ENCODE peak calls at places on chromosomes 11 and 22, in seven cellular contexts. G, Z, L, Y, W, O and X are unnamed samples.

GRCh38 chr22:20973634-20974286 is 6.7 kb downstream of the AIFM3 start:
- DNase-seq in Z (no peak), G (no peak), O (no peak), W (no peak), Y (no peak), L (no peak), X (no peak)

GRCh38 chr22:49102367-49102766 is 725.3 kb downstream of the BRD1 start:
- DNase-seq in L (no peak), W (no peak), G (no peak), Z (no peak), O (no peak), Y (no peak), X (no peak)

GRCh38 chr11:12199231-12199948 is 89.0 kb downstream of the MICAL2 start:
- DNase-seq in L (no peak), G (no peak), W (peak), Z (no peak), Y (no peak), O (no peak), X (no peak)

GRCh38 chr11:75147875-75148263 is 3.0 kb upstream of the SLCO2B1 start:
- DNase-seq in O (no peak), L (no peak), Y (peak), W (no peak), G (no peak), Z (no peak), X (no peak)

GRCh38 chr11:114277637-114278341 is 18.4 kb upstream of the NNMT start:
- DNase-seq in Z (peak), O (no peak), W (no peak), L (no peak), Y (peak), G (no peak), X (no peak)

GRCh38 chr11:97888641-97889040 is 1132.1 kb upstream of the CNTN5 start:
- DNase-seq in G (no peak), L (no peak), O (no peak), Y (no peak), Z (no peak), W (no peak), X (no peak)

GRCh38 chr11:8092587-8093424 is 11.8 kb downstream of the TUB start:
- DNase-seq in W (peak), Z (peak), O (peak), L (peak), G (peak), Y (peak), X (no peak)

GRCh38 chr22:17945851-17946690 is 78.3 kb downstream of the MICAL3 start:
- DNase-seq in O (no peak), Z (no peak), L (no peak), W (peak), Y (no peak), G (no peak), X (no peak)

GRCh38 chr11:109960831-109961230 is 132.4 kb upstream of the ZC3H12C start:
- DNase-seq in L (peak), O (no peak), W (peak), Y (peak), G (peak), Z (no peak), X (peak)

GRCh38 chr22:40387758-40388157 is 17.4 kb downstream of the SGSM3 start:
- DNase-seq in O (no peak), Z (no peak), G (no peak), L (no peak), Y (no peak), W (no peak), X (no peak)

GRCh38 chr22:19826619-19826950 is 28.1 kb downstream of the GNB1L start:
- DNase-seq in Z (no peak), L (no peak), G (no peak), W (no peak), Y (no peak), O (no peak), X (no peak)

GRCh38 chr22:19824197-19825015 is 30.3 kb downstream of the GNB1L start:
- DNase-seq in Z (peak), Y (peak), L (no peak), W (no peak), O (no peak), G (no peak), X (no peak)

GRCh38 chr22:19825904-19826618 is 28.6 kb downstream of the GNB1L start:
- DNase-seq in L (no peak), Y (no peak), Z (no peak), O (no peak), W (no peak), G (no peak), X (no peak)

GRCh38 chr22:19823638-19824196 is 31.0 kb downstream of the GNB1L start:
- DNase-seq in G (no peak), W (peak), L (no peak), Z (peak), O (peak), Y (peak), X (no peak)

DNA sequence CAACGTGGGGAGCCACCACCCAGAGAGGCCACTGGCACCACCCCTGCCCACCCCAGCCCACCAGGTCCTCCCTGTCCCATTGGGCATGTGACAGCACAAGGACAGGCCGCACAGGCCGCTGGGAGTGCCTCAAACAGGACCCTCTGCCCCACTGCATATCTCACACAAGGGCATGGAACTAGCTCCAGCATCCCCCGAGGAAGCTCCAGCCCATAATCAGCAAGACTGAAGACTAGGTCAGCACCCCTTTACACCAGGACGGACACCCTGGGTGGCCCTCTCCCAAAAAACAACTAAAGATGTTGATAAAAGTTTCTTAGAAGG is 29.7 kb downstream of the GNB1L start:
- DNase-seq in Z (peak), G (no peak), O (no peak), Y (no peak), W (no peak), L (no peak), X (no peak)
- H3K18ac ChIP-seq in Z (no peak), G (no peak), O (no peak), Y (peak), W (no peak), L (no peak), X (peak)

GRCh38 chr11:66700337-66700736 is 22.6 kb upstream of the RBM4B start:
- DNase-seq in O (no peak), G (no peak), W (no peak), Z (no peak), Y (peak), L (no peak), X (no peak)
- H3K18ac ChIP-seq in O (no peak), G (no peak), W (no peak), Z (no peak), Y (no peak), L (no peak), X (no peak)

DNA sequence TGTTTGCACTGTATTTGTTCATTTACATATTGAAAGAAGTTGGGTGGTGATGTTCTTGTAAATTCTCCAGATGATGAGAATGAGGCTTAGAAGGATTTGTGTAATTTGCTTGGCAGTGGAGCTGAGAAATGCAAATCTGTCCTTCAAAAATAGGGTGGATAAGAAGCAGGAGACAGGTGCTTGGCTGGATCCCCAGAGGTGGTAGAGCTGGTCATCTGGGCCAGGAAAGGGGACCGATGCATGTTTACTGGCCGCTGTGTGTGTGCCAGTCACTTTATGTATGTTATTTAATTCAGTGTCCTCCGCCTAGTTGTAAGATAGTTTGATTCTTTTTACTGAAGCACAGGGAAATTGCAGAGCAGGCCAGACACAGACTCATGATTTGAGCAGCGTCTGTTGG is 63.6 kb upstream of the HEPHL1 start:
- DNase-seq in Z (no peak), O (no peak), Y (no peak), G (no peak), L (no peak), W (no peak), X (no peak)
- H3K18ac ChIP-seq in Z (no peak), O (no peak), Y (no peak), G (no peak), L (no peak), W (no peak), X (no peak)

DNA sequence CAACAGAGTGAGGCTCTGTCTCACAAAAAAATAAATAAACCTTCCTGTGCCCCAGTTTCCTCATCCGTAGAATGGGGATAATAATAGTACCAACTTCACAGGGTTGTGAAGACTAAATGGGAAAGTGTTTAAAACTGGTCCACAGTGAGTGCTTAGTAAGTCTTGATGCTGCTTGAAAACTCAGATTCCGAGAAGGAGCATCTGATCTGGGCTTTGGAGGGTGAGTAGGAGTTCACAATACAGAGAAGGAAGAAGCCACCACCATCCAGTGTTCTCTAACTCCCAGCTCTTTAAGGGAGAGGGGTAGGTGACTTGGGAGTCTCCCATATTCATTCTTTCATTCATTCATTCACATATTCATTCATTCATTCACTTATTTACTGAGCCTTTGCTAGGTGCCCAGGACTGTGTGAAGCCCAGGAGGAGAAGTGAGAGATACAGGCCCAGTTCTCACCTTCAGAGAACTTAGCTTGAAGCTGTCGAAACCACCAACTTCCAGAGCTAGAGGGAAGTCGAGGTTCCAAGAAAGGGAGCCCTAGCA is 17.7 kb downstream of the CYTH4 start:
- DNase-seq in Z (no peak), W (no peak), Y (no peak), L (no peak), G (no peak), O (no peak), X (no peak)
- H3K18ac ChIP-seq in Z (no peak), W (no peak), Y (no peak), L (no peak), G (no peak), O (no peak), X (no peak)

DNA sequence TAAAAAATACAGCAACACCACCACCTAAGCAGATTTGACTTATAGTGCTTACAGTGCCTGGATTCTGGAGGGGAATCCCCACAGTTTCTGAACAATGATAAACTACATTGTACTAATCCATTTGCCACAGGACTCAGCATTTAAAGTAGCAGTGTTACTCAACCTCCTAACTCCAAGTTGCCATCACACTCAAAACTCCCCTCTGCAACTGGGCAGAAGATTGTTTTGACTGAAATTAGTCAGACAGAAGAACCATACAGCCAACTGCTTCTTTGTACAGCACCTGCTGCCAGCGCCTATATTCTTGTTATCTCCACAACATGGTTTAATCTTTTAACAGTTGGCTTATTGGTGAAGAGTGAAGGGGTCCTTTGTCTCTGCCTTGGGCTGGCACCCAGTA is 273.3 kb downstream of the DCDC1 start:
- DNase-seq in Y (no peak), L (no peak), G (no peak), O (no peak), W (no peak), Z (no peak), X (no peak)
- H3K18ac ChIP-seq in Y (no peak), L (no peak), G (no peak), O (no peak), W (no peak), Z (no peak), X (no peak)

DNA sequence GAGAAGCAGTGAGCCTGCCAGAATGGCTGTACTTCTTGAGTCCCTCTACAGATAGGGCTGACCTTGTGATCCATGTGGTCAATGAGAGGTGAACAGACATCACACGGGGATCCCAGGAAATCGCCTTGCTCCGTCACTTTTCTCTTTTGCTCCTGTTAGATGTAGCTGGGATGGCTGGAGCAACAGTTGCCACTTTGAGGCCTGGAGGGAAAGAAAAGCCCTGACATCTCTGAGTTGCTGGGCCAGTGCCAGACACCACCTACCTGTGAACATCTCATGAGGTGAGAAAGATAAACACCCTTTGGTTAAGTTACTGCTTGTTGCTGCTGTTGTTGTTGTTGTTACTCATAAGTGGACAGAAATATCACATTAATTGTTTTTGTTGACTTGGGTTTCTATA is 840.3 kb downstream of the TBC1D22A start:
- DNase-seq in Z (no peak), L (no peak), Y (no peak), O (no peak), W (no peak), G (no peak), X (no peak)
- H3K18ac ChIP-seq in Z (no peak), L (no peak), Y (no peak), O (no peak), W (no peak), G (no peak), X (no peak)

DNA sequence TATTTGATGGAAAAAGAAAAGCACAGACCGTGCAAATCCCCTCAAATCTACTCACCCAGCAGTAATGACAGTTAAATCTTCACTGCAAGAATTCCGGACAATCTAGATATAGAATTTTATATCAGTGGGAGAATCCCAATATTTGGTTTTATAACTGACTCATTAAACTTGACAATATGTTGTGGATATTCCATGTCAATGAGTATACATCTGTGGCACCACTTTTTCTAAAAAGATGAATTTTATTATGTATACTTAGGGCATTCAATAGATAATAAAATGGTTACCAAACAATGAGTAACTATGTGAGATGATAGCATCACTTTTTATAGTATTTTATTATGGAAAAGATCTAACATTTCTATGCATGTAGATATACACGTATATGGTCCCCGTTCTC is 79.9 kb downstream of the OSBP2 start:
- DNase-seq in L (no peak), O (no peak), W (no peak), Y (no peak), G (no peak), Z (no peak), X (no peak)
- H3K18ac ChIP-seq in L (no peak), O (no peak), W (no peak), Y (no peak), G (no peak), Z (no peak), X (no peak)

GRCh38 chr11:124311677-124312076 is 2.1 kb downstream of the OR8D1 start:
- DNase-seq in Z (no peak), G (no peak), Y (no peak), O (no peak), L (no peak), W (no peak), X (no peak)

GRCh38 chr11:124313131-124313530 is 618 bp downstream of the OR8D1 start:
- DNase-seq in Y (no peak), W (no peak), O (no peak), G (no peak), Z (no peak), L (no peak), X (no peak)

GRCh38 chr11:124311269-124311668 is 2.5 kb downstream of the OR8D1 start:
- DNase-seq in Z (no peak), Y (no peak), G (no peak), W (no peak), O (no peak), L (no peak), X (no peak)

GRCh38 chr11:124313849-124314248 is at the start of gene OR8D1:
- DNase-seq in O (no peak), Z (no peak), L (no peak), W (no peak), G (no peak), Y (no peak), X (no peak)

DNA sequence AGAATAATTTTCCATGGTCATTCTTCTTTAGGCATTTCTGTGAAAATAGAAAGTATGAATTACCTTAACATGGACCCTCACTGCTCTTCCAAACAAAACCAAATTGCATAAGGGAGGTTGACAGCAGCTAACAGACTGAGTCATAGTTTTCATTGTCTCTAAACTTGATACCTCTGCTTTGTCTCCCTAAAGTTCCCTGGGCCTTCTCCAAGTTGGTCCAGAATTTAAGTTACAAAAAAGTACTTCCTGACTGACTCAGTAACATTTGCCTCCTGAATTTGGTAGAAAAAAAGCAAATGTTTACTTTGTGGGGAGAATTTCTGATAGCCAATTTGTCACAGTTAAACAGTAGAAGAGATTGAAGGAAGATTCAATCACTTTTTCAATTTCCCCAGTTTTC is 3.0 kb downstream of the OR8D1 start:
- DNase-seq in W (no peak), Z (no peak), Y (no peak), G (peak), L (no peak), O (no peak), X (no peak)
- H3K18ac ChIP-seq in W (no peak), Z (no peak), Y (no peak), G (no peak), L (peak), O (no peak), X (no peak)

GRCh38 chr11:2313051-2313951 is 11.5 kb downstream of the TSPAN32 start:
- DNase-seq in L (no peak), G (no peak), W (no peak), O (no peak), Z (no peak), Y (no peak), X (no peak)
- H3K18ac ChIP-seq in L (no peak), G (peak), W (no peak), O (no peak), Z (no peak), Y (no peak), X (peak)